ENCODE peak calls at places on chromosomes 12 and 14, in six cellular contexts. One of them, this sample, is unnamed.

GRCh38 chr14:57405562-57405961 is 15.2 kb downstream of the NAA30 start:
- DNase-seq in substantia nigra: no peak
- DNase-seq in cardiac muscle cell: no peak
- DNase-seq in lung: no peak
- DNase-seq in CD4-positive, CD25-positive, alpha-beta regulatory T cell: no peak
- DNase-seq in SK-N-SH: peak; percentile 6
- DNase-seq in this sample: no peak

GRCh38 chr12:48279601-48280000 is 71.1 kb downstream of the ZNF641 start:
- DNase-seq in substantia nigra: no peak
- DNase-seq in cardiac muscle cell: no peak
- DNase-seq in lung: no peak
- DNase-seq in CD4-positive, CD25-positive, alpha-beta regulatory T cell: no peak
- DNase-seq in SK-N-SH: no peak
- DNase-seq in this sample: no peak

GRCh38 chr14:52852810-52853521 is 61.6 kb upstream of the GNPNAT1 start:
- DNase-seq in substantia nigra: no peak
- DNase-seq in cardiac muscle cell: no peak
- DNase-seq in lung: no peak
- DNase-seq in CD4-positive, CD25-positive, alpha-beta regulatory T cell: no peak
- DNase-seq in SK-N-SH: peak; percentile 62
- DNase-seq in this sample: no peak

GRCh38 chr14:50001999-50002925 is 109.4 kb downstream of the ARF6 start:
- DNase-seq in substantia nigra: no peak
- DNase-seq in cardiac muscle cell: no peak
- DNase-seq in lung: no peak
- DNase-seq in CD4-positive, CD25-positive, alpha-beta regulatory T cell: peak; percentile 92
- DNase-seq in SK-N-SH: no peak
- DNase-seq in this sample: peak; percentile 65

GRCh38 chr14:60092516-60092915 is 793 bp downstream of the PCNX4 start:
- DNase-seq in substantia nigra: no peak
- DNase-seq in cardiac muscle cell: peak; percentile 49
- DNase-seq in lung: no peak
- DNase-seq in CD4-positive, CD25-positive, alpha-beta regulatory T cell: peak; percentile 50
- DNase-seq in SK-N-SH: peak; percentile 38
- DNase-seq in this sample: peak; percentile 16

GRCh38 chr12:2161478-2161877 is 108.7 kb downstream of the CACNA1C start:
- DNase-seq in substantia nigra: peak; percentile 44
- DNase-seq in cardiac muscle cell: no peak
- DNase-seq in lung: no peak
- DNase-seq in CD4-positive, CD25-positive, alpha-beta regulatory T cell: no peak
- DNase-seq in SK-N-SH: no peak
- DNase-seq in this sample: no peak

GRCh38 chr12:7009512-7009911 is 8.8 kb downstream of the LPCAT3 start:
- DNase-seq in substantia nigra: no peak
- DNase-seq in cardiac muscle cell: no peak
- DNase-seq in lung: no peak
- DNase-seq in CD4-positive, CD25-positive, alpha-beta regulatory T cell: no peak
- DNase-seq in SK-N-SH: no peak
- DNase-seq in this sample: no peak

GRCh38 chr12:104715562-104716182 is 242.4 kb downstream of the SLC41A2 start:
- DNase-seq in substantia nigra: no peak
- DNase-seq in cardiac muscle cell: no peak
- DNase-seq in lung: no peak
- DNase-seq in CD4-positive, CD25-positive, alpha-beta regulatory T cell: no peak
- DNase-seq in SK-N-SH: peak; percentile 86
- DNase-seq in this sample: no peak

GRCh38 chr12:28698541-28698940 is 450.5 kb upstream of the FAR2 start:
- DNase-seq in substantia nigra: no peak
- DNase-seq in cardiac muscle cell: no peak
- DNase-seq in lung: no peak
- DNase-seq in CD4-positive, CD25-positive, alpha-beta regulatory T cell: no peak
- DNase-seq in SK-N-SH: no peak
- DNase-seq in this sample: no peak

GRCh38 chr14:36344211-36344610 is 23.8 kb upstream of the MBIP start:
- DNase-seq in substantia nigra: no peak
- DNase-seq in cardiac muscle cell: no peak
- DNase-seq in lung: no peak
- DNase-seq in CD4-positive, CD25-positive, alpha-beta regulatory T cell: no peak
- DNase-seq in SK-N-SH: no peak
- DNase-seq in this sample: no peak

GRCh38 chr12:95204141-95204866 is 13.0 kb downstream of the FGD6 start:
- DNase-seq in substantia nigra: no peak
- DNase-seq in cardiac muscle cell: peak; percentile 39
- DNase-seq in lung: peak; percentile 38
- DNase-seq in CD4-positive, CD25-positive, alpha-beta regulatory T cell: no peak
- DNase-seq in SK-N-SH: no peak
- DNase-seq in this sample: no peak

GRCh38 chr12:91142184-91142583 is 30.9 kb upstream of the LUM start:
- DNase-seq in substantia nigra: no peak
- DNase-seq in cardiac muscle cell: no peak
- DNase-seq in lung: no peak
- DNase-seq in CD4-positive, CD25-positive, alpha-beta regulatory T cell: no peak
- DNase-seq in SK-N-SH: no peak
- DNase-seq in this sample: no peak

GRCh38 chr14:64190974-64191502 is 103.1 kb downstream of the ESR2 start:
- DNase-seq in substantia nigra: no peak
- DNase-seq in cardiac muscle cell: no peak
- DNase-seq in lung: no peak
- DNase-seq in CD4-positive, CD25-positive, alpha-beta regulatory T cell: no peak
- DNase-seq in SK-N-SH: no peak
- DNase-seq in this sample: no peak

GRCh38 chr12:114342651-114343050 is 63.3 kb downstream of the TBX5 start:
- DNase-seq in substantia nigra: no peak
- DNase-seq in cardiac muscle cell: no peak
- DNase-seq in lung: no peak
- DNase-seq in CD4-positive, CD25-positive, alpha-beta regulatory T cell: no peak
- DNase-seq in SK-N-SH: no peak
- DNase-seq in this sample: no peak

GRCh38 chr14:61460853-61461611 is 139.7 kb downstream of the PRKCH start:
- DNase-seq in substantia nigra: no peak
- DNase-seq in cardiac muscle cell: peak; percentile 54
- DNase-seq in lung: no peak
- DNase-seq in CD4-positive, CD25-positive, alpha-beta regulatory T cell: peak; percentile 69
- DNase-seq in SK-N-SH: no peak
- DNase-seq in this sample: peak; percentile 34

GRCh38 chr14:104507443-104507842 is 72.1 kb upstream of the C14orf180 start:
- DNase-seq in substantia nigra: no peak
- DNase-seq in cardiac muscle cell: no peak
- DNase-seq in lung: no peak
- DNase-seq in CD4-positive, CD25-positive, alpha-beta regulatory T cell: no peak
- DNase-seq in SK-N-SH: peak; percentile 85
- DNase-seq in this sample: no peak

GRCh38 chr14:69366069-69366468 is 32.0 kb downstream of the ERH start:
- DNase-seq in substantia nigra: no peak
- DNase-seq in cardiac muscle cell: no peak
- DNase-seq in lung: no peak
- DNase-seq in CD4-positive, CD25-positive, alpha-beta regulatory T cell: no peak
- DNase-seq in SK-N-SH: no peak
- DNase-seq in this sample: no peak

GRCh38 chr12:128240745-128241144 is 26.2 kb upstream of the TMEM132C start:
- DNase-seq in substantia nigra: no peak
- DNase-seq in cardiac muscle cell: peak; percentile 2
- DNase-seq in lung: no peak
- DNase-seq in CD4-positive, CD25-positive, alpha-beta regulatory T cell: no peak
- DNase-seq in SK-N-SH: no peak
- DNase-seq in this sample: no peak

GRCh38 chr12:104788848-104789271 is 169.2 kb downstream of the SLC41A2 start:
- DNase-seq in substantia nigra: no peak
- DNase-seq in cardiac muscle cell: no peak
- DNase-seq in lung: no peak
- DNase-seq in CD4-positive, CD25-positive, alpha-beta regulatory T cell: no peak
- DNase-seq in SK-N-SH: no peak
- DNase-seq in this sample: no peak

GRCh38 chr14:105138551-105139111 is 29.9 kb downstream of the JAG2 start:
- DNase-seq in substantia nigra: no peak
- DNase-seq in cardiac muscle cell: no peak
- DNase-seq in lung: no peak
- DNase-seq in CD4-positive, CD25-positive, alpha-beta regulatory T cell: no peak
- DNase-seq in SK-N-SH: no peak
- DNase-seq in this sample: no peak

GRCh38 chr12:52344111-52344510 is 22.9 kb upstream of the KRT83 start:
- DNase-seq in substantia nigra: no peak
- DNase-seq in cardiac muscle cell: no peak
- DNase-seq in lung: no peak
- DNase-seq in CD4-positive, CD25-positive, alpha-beta regulatory T cell: no peak
- DNase-seq in SK-N-SH: no peak
- DNase-seq in this sample: no peak

GRCh38 chr12:104410786-104411185 is 46.0 kb upstream of the CHST11 start:
- DNase-seq in substantia nigra: no peak
- DNase-seq in cardiac muscle cell: no peak
- DNase-seq in lung: no peak
- DNase-seq in CD4-positive, CD25-positive, alpha-beta regulatory T cell: no peak
- DNase-seq in SK-N-SH: no peak
- DNase-seq in this sample: no peak

GRCh38 chr14:68306265-68306933 is 486.5 kb downstream of the ZFP36L1 start:
- DNase-seq in substantia nigra: no peak
- DNase-seq in cardiac muscle cell: no peak
- DNase-seq in lung: no peak
- DNase-seq in CD4-positive, CD25-positive, alpha-beta regulatory T cell: no peak
- DNase-seq in SK-N-SH: no peak
- DNase-seq in this sample: no peak

GRCh38 chr14:95711476-95712176 is 2.3 kb downstream of the TCL1A start:
- DNase-seq in substantia nigra: no peak
- DNase-seq in cardiac muscle cell: no peak
- DNase-seq in lung: no peak
- DNase-seq in CD4-positive, CD25-positive, alpha-beta regulatory T cell: no peak
- DNase-seq in SK-N-SH: no peak
- DNase-seq in this sample: no peak

GRCh38 chr14:72607386-72608125 is 286.3 kb downstream of the DPF3 start:
- DNase-seq in substantia nigra: no peak
- DNase-seq in cardiac muscle cell: no peak
- DNase-seq in lung: no peak
- DNase-seq in CD4-positive, CD25-positive, alpha-beta regulatory T cell: no peak
- DNase-seq in SK-N-SH: no peak
- DNase-seq in this sample: no peak

GRCh38 chr12:1808798-1809480 is 11.4 kb upstream of the LRTM2 start:
- DNase-seq in substantia nigra: no peak
- DNase-seq in cardiac muscle cell: no peak
- DNase-seq in lung: no peak
- DNase-seq in CD4-positive, CD25-positive, alpha-beta regulatory T cell: peak; percentile 20
- DNase-seq in SK-N-SH: no peak
- DNase-seq in this sample: no peak

GRCh38 chr14:23106747-23107045 is 1.9 kb upstream of the CIROP start:
- DNase-seq in substantia nigra: no peak
- DNase-seq in cardiac muscle cell: no peak
- DNase-seq in lung: no peak
- DNase-seq in CD4-positive, CD25-positive, alpha-beta regulatory T cell: no peak
- DNase-seq in SK-N-SH: no peak
- DNase-seq in this sample: no peak

GRCh38 chr14:75437201-75438143 is 9.7 kb downstream of the JDP2 start:
- DNase-seq in substantia nigra: no peak
- DNase-seq in cardiac muscle cell: no peak
- DNase-seq in lung: no peak
- DNase-seq in CD4-positive, CD25-positive, alpha-beta regulatory T cell: no peak
- DNase-seq in SK-N-SH: no peak
- DNase-seq in this sample: no peak

GRCh38 chr12:76636141-76636692 is 76.6 kb upstream of the OSBPL8 start:
- DNase-seq in substantia nigra: no peak
- DNase-seq in cardiac muscle cell: no peak
- DNase-seq in lung: no peak
- DNase-seq in CD4-positive, CD25-positive, alpha-beta regulatory T cell: no peak
- DNase-seq in SK-N-SH: no peak
- DNase-seq in this sample: no peak

GRCh38 chr14:106207316-106207715 is 680.9 kb downstream of the TMEM121 start:
- DNase-seq in substantia nigra: no peak
- DNase-seq in cardiac muscle cell: no peak
- DNase-seq in lung: no peak
- DNase-seq in CD4-positive, CD25-positive, alpha-beta regulatory T cell: no peak
- DNase-seq in SK-N-SH: no peak
- DNase-seq in this sample: no peak
- H3K27ac ChIP-seq in substantia nigra: no peak overlapping the region
- H3K27ac ChIP-seq in cardiac muscle cell: no peak overlapping the region
- H3K27ac ChIP-seq in lung: no peak overlapping the region
- H3K27ac ChIP-seq in CD4-positive, CD25-positive, alpha-beta regulatory T cell: no peak overlapping the region
- H3K27ac ChIP-seq in SK-N-SH: no peak overlapping the region
- H3K27ac ChIP-seq in this sample: no peak overlapping the region

GRCh38 chr12:26678697-26679660 is 154.0 kb downstream of the ITPR2 start:
- DNase-seq in substantia nigra: no peak
- DNase-seq in cardiac muscle cell: no peak
- DNase-seq in lung: no peak
- DNase-seq in CD4-positive, CD25-positive, alpha-beta regulatory T cell: no peak
- DNase-seq in SK-N-SH: no peak
- DNase-seq in this sample: no peak
- H3K27ac ChIP-seq in substantia nigra: no peak overlapping the region
- H3K27ac ChIP-seq in cardiac muscle cell: no peak overlapping the region
- H3K27ac ChIP-seq in lung: no peak overlapping the region
- H3K27ac ChIP-seq in CD4-positive, CD25-positive, alpha-beta regulatory T cell: no peak overlapping the region
- H3K27ac ChIP-seq in SK-N-SH: no peak overlapping the region
- H3K27ac ChIP-seq in this sample: no peak overlapping the region

DNA sequence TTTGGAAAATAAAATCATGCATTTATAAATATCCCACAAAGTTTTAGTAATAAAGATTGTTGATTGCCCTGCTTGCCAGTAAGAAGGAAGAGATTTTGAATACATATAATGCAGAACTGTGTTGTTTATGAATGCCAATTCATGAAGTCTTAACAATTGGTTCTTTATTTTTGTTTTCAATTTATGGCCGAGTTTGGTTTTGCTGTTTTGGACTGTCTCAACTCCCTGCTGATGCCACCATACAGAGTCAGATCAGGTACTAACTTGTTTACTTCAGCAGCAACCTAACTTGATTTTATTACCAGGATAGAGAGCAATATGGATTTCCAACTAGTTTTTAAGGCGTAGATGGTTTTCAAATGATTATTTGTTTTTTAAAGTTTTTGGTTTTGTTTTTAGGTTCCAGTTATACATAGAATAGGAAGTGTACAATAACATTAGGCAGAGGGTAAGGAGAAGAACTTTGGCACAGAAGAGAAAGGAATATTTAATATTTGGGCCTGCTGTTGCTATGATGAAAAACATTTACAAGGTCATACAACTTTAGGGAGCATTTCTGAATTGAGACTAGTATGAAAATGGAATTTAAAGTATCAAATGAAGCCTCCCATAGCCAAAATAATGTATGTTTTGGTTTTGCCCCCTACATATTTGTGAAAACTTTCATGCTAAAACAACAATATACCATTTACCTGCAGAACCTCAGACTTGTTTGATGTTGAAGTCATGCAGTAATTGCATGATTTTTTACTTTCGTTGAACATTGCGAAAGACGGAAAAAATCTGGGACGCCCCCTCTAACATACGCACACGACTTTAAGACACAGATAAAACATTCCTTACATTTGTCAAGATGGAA is 904 bp upstream of the FAM177A1 start:
- DNase-seq in substantia nigra: no peak
- DNase-seq in cardiac muscle cell: no peak
- DNase-seq in lung: no peak
- DNase-seq in CD4-positive, CD25-positive, alpha-beta regulatory T cell: peak; percentile 12
- DNase-seq in SK-N-SH: peak; percentile 22
- DNase-seq in this sample: no peak
- H3K27ac ChIP-seq in substantia nigra: peak overlapping the region; percentile 93
- H3K27ac ChIP-seq in cardiac muscle cell: peak overlapping the region; percentile 93
- H3K27ac ChIP-seq in lung: peak overlapping the region; percentile 98
- H3K27ac ChIP-seq in CD4-positive, CD25-positive, alpha-beta regulatory T cell: peak overlapping the region; percentile 97
- H3K27ac ChIP-seq in SK-N-SH: peak overlapping the region; percentile 87
- H3K27ac ChIP-seq in this sample: peak overlapping the region; percentile 99

DNA sequence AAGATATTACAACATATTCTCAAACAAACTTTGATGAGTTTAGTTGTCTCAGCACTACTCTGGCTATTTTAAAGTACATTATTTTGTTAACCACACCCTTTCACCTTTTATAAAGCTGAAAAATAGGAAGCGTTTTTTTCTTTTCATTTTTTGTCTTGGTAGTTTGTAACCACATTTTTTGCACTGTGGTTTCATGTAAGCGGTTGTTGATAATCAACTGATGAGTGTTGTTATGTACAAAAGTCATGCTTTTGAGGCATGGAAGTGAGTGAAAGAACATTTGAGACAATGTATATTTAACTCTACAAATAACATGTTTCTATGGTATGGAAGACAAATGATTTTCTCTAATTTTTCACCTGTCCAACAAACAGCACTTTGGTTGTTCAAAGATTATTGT is 52.1 kb upstream of the ATP2B1 start:
- DNase-seq in substantia nigra: no peak
- DNase-seq in cardiac muscle cell: no peak
- DNase-seq in lung: no peak
- DNase-seq in CD4-positive, CD25-positive, alpha-beta regulatory T cell: peak; percentile 60
- DNase-seq in SK-N-SH: no peak
- DNase-seq in this sample: no peak
- H3K27ac ChIP-seq in substantia nigra: no peak overlapping the region
- H3K27ac ChIP-seq in cardiac muscle cell: no peak overlapping the region
- H3K27ac ChIP-seq in lung: no peak overlapping the region
- H3K27ac ChIP-seq in CD4-positive, CD25-positive, alpha-beta regulatory T cell: peak overlapping the region; percentile 67
- H3K27ac ChIP-seq in SK-N-SH: no peak overlapping the region
- H3K27ac ChIP-seq in this sample: no peak overlapping the region

This sample was measured in naive thymus-derived CD4-positive, alpha-beta T cell.